ENCODE peak calls at places on chromosome 4, in seven cellular contexts. V is nephron progenitor cell, D is HFFc6, B is GM12878, E is MCF 10A, O is heart right ventricle, U is astrocyte. P is an unnamed sample.

GRCh38 chr4:157775971-157776370 is 396.9 kb downstream of the GASK1B start:
- DNase-seq in V (no peak), D (no peak), B (no peak), E (no peak), U (no peak), O (no peak), P (no peak)

GRCh38 chr4:159278399-159278798 is 175.5 kb downstream of the RAPGEF2 start:
- DNase-seq in U (no peak), D (no peak), O (no peak), V (no peak), E (peak), B (no peak), P (no peak)

GRCh38 chr4:151417766-151418376 is 8.9 kb downstream of the FHIP1A start:
- DNase-seq in U (peak), B (no peak), O (no peak), D (peak), V (no peak), E (peak), P (no peak)

GRCh38 chr4:121900132-121900983 is 30.1 kb upstream of the BBS7 start:
- DNase-seq in B (peak), V (peak), E (peak), O (no peak), U (peak), D (peak), P (peak)

GRCh38 chr4:76723916-76724315 is 174.0 kb downstream of the SOWAHB start:
- DNase-seq in O (no peak), U (peak), E (peak), D (peak), B (no peak), V (no peak), P (no peak)

GRCh38 chr4:13701937-13702446 is 74.5 kb upstream of the BOD1L1 start:
- DNase-seq in E (peak), D (peak), B (no peak), O (no peak), U (peak), V (no peak), P (no peak)

GRCh38 chr4:6092131-6092530 is 73.9 kb upstream of the C4orf50 start:
- DNase-seq in O (no peak), V (no peak), U (no peak), E (no peak), D (no peak), B (no peak), P (no peak)

GRCh38 chr4:181007751-181008150 is 1235.5 kb upstream of the TENM3 start:
- DNase-seq in O (no peak), U (peak), V (no peak), B (no peak), D (no peak), E (no peak), P (no peak)

GRCh38 chr4:158673633-158674032 is 1.5 kb downstream of the ETFDH start:
- DNase-seq in E (no peak), B (no peak), U (no peak), O (no peak), D (no peak), V (no peak), P (no peak)

GRCh38 chr4:76610751-76611150 is 175.7 kb downstream of the SHROOM3 start:
- DNase-seq in V (no peak), O (no peak), U (no peak), D (no peak), E (no peak), B (no peak), P (no peak)

GRCh38 chr4:10114147-10114546 is 2.5 kb downstream of the WDR1 start:
- DNase-seq in B (no peak), O (no peak), U (no peak), V (no peak), E (no peak), D (no peak), P (no peak)

GRCh38 chr4:76905521-76905920 is 7.6 kb upstream of the SOWAHB start:
- DNase-seq in U (peak), B (no peak), O (no peak), V (no peak), E (no peak), D (peak), P (no peak)

GRCh38 chr4:127357765-127358164 is 275.0 kb upstream of the INTU start:
- DNase-seq in V (no peak), B (no peak), O (no peak), D (no peak), E (no peak), U (no peak), P (no peak)

GRCh38 chr4:127355738-127356137 is 277.0 kb upstream of the INTU start:
- DNase-seq in O (no peak), E (peak), U (no peak), D (no peak), B (no peak), V (no peak), P (no peak)

DNA sequence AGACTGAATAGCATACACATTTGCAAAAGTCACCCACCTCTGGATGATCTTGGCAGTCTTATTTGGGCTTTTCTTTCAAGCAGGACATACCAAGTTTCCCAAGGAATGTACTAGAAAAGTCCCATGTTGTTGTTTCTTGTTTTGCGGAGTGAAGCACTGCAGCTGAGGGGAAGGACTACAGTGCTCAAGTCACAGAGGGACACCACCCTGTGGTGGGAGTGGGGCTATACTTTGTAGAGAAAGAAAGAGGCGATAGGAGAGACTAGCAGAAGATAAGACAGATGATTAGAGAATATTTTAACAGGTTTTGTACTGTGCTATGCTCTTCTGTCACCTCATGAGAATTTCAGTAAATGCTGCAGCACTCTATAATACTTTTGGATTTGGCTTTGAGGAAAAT is 280.5 kb upstream of the INTU start:
- DNase-seq in B (no peak), V (no peak), U (no peak), D (no peak), E (no peak), O (no peak), P (no peak)
- TF ChIP-seq CTCF in B (no peak), V (no peak), U (no peak), D (no peak), E (no peak), O (no peak), P (no peak)

GRCh38 chr4:123564758-123565346 is 168.3 kb downstream of the SPRY1 start:
- DNase-seq in U (peak), B (peak), O (no peak), V (peak), D (peak), E (peak), P (peak)
- TF ChIP-seq CTCF in U (peak), B (peak), O (peak), V (peak), D (peak), E (peak), P (peak)

GRCh38 chr4:155371432-155372043 is 5.2 kb downstream of the MAP9 start:
- DNase-seq in E (peak), U (peak), O (no peak), V (no peak), D (no peak), B (no peak), P (no peak)
- TF ChIP-seq CTCF in E (peak), U (peak), O (peak), V (peak), D (peak), B (peak), P (no peak)

DNA sequence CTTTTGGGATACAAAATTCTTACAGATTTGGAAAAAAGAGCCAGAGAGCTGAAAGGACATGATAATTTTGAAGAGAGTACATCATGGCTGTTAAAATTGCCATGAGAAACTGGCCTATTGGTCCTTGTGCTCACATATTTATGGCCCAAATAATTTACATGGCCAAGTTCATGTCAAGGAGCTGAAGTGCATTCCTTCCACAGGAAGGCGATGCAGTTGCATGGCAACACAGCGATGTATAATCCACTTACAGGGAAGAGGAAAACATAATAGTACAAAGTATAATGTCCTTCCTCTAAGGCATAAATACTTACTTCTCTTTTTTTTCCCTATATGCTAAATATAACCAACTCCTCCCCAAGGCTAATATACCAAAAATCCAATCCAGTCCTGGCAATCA is 914.5 kb upstream of the AGA start:
- DNase-seq in E (no peak), O (no peak), V (no peak), B (no peak), D (no peak), U (no peak), P (no peak)
- TF ChIP-seq CTCF in E (no peak), O (no peak), V (no peak), B (no peak), D (no peak), U (no peak), P (no peak)

GRCh38 chr4:130689182-130689581 is 1593.2 kb downstream of the C4orf33 start:
- DNase-seq in O (no peak), D (peak), E (no peak), V (no peak), U (peak), B (no peak), P (no peak)
- TF ChIP-seq CTCF in O (no peak), D (no peak), E (no peak), V (no peak), U (no peak), B (no peak), P (no peak)

GRCh38 chr4:110108960-110109359 is 89.5 kb downstream of the ELOVL6 start:
- DNase-seq in D (no peak), U (no peak), V (no peak), B (no peak), O (no peak), E (no peak), P (no peak)
- TF ChIP-seq CTCF in D (no peak), U (no peak), V (no peak), B (no peak), O (no peak), E (no peak), P (no peak)

GRCh38 chr4:100149190-100149589 is 41.1 kb downstream of the DDIT4L start:
- DNase-seq in E (no peak), B (no peak), O (no peak), U (no peak), D (no peak), V (no peak), P (no peak)
- TF ChIP-seq CTCF in E (no peak), B (no peak), O (no peak), U (no peak), D (no peak), V (no peak), P (no peak)

GRCh38 chr4:69849969-69850368 is 10.0 kb downstream of the SULT1E1 start:
- DNase-seq in B (no peak), E (no peak), O (no peak), D (no peak), V (no peak), U (no peak), P (no peak)

GRCh38 chr4:69843932-69844331 is 16.0 kb downstream of the SULT1E1 start:
- DNase-seq in O (no peak), E (no peak), V (no peak), B (no peak), U (no peak), D (no peak), P (no peak)

GRCh38 chr4:69848028-69848427 is 11.9 kb downstream of the SULT1E1 start:
- DNase-seq in E (no peak), D (no peak), U (no peak), B (no peak), O (no peak), V (no peak), P (no peak)

GRCh38 chr4:69843301-69843700 is 16.6 kb downstream of the SULT1E1 start:
- DNase-seq in B (no peak), O (no peak), V (no peak), D (no peak), E (no peak), U (no peak), P (no peak)

GRCh38 chr4:69849297-69849696 is 10.6 kb downstream of the SULT1E1 start:
- DNase-seq in B (no peak), D (no peak), E (no peak), V (no peak), U (no peak), O (no peak), P (no peak)
- TF ChIP-seq CTCF in B (no peak), D (no peak), E (no peak), V (no peak), U (no peak), O (no peak), P (no peak)

GRCh38 chr4:54677853-54678650 is 20.3 kb downstream of the KIT start:
- DNase-seq in B (no peak), D (no peak), V (no peak), U (no peak), O (no peak), E (no peak), P (no peak)

GRCh38 chr4:54687887-54688841 is 30.4 kb downstream of the KIT start:
- DNase-seq in D (no peak), B (no peak), E (no peak), O (no peak), V (no peak), U (peak), P (no peak)

GRCh38 chr4:54685810-54686209 is 28.1 kb downstream of the KIT start:
- DNase-seq in B (no peak), O (no peak), D (no peak), U (no peak), V (no peak), E (no peak), P (no peak)

GRCh38 chr4:54678826-54679225 is 21.1 kb downstream of the KIT start:
- DNase-seq in O (no peak), U (no peak), D (no peak), B (no peak), E (no peak), V (no peak), P (no peak)

GRCh38 chr4:54683616-54684346 is 26.0 kb downstream of the KIT start:
- DNase-seq in O (no peak), U (no peak), V (no peak), E (peak), B (no peak), D (peak), P (no peak)
- TF ChIP-seq CTCF in O (peak), U (no peak), V (no peak), E (no peak), B (peak), D (peak), P (peak)

P was measured in lung.